ENCODE peak calls at places on chromosomes 16 and 17, in four cellular contexts. H is HCT116, Z is mesendoderm, V is mesenchymal stem cell. P is an unnamed sample.

GRCh38 chr17:2595736-2596135 is 2.3 kb downstream of the PAFAH1B1 start:
- DNase-seq in V (no peak), H (no peak), Z (no peak), P (no peak)

GRCh38 chr17:63601439-63602371 is 1.0 kb downstream of the TACO1 start:
- DNase-seq in Z (peak), V (peak), H (no peak), P (peak)

GRCh38 chr16:68800257-68800875 is 43.0 kb upstream of the TANGO6 start:
- DNase-seq in Z (peak), V (peak), H (peak), P (peak)

GRCh38 chr16:56669005-56669839 is at the start of gene MT1H:
- DNase-seq in H (no peak), Z (no peak), V (no peak), P (no peak)

GRCh38 chr16:81610144-81610842 is 165.7 kb downstream of the CMIP start:
- DNase-seq in Z (no peak), V (peak), H (no peak), P (no peak)

GRCh38 chr16:1674751-1675664 is 3.1 kb upstream of the JPT2 start:
- DNase-seq in H (no peak), Z (peak), V (peak), P (no peak)

GRCh38 chr16:51327001-51327400 is 175.9 kb upstream of the SALL1 start:
- DNase-seq in V (peak), H (no peak), Z (no peak), P (no peak)

GRCh38 chr16:56317998-56318912 is 107.1 kb downstream of the AMFR start:
- DNase-seq in V (peak), Z (peak), H (peak), P (peak)

GRCh38 chr17:38428643-38429371 is 543 bp downstream of the ARHGAP23 start:
- DNase-seq in Z (no peak), V (peak), H (no peak), P (peak)

GRCh38 chr16:84378099-84378498 is 9.8 kb downstream of the ATP2C2 start:
- DNase-seq in H (no peak), V (no peak), Z (no peak), P (no peak)

GRCh38 chr17:18946536-18946935 is 5.4 kb upstream of the SLC5A10 start:
- DNase-seq in Z (peak), V (no peak), H (no peak), P (no peak)

GRCh38 chr17:63764701-63765100 is 8.7 kb downstream of the CCDC47 start:
- DNase-seq in H (no peak), V (no peak), Z (no peak), P (no peak)

GRCh38 chr17:32746698-32747097 is 130.2 kb downstream of the MYO1D start:
- DNase-seq in H (no peak), Z (no peak), V (peak), P (no peak)

GRCh38 chr16:73040136-73040535 is 7.8 kb downstream of the ZFHX3 start:
- DNase-seq in Z (peak), V (no peak), H (no peak), P (peak)

GRCh38 chr16:73040735-73041402 is 7.1 kb downstream of the ZFHX3 start:
- DNase-seq in Z (no peak), V (no peak), H (no peak), P (no peak)

GRCh38 chr16:73043828-73044493 is 4.0 kb downstream of the ZFHX3 start:
- DNase-seq in Z (no peak), V (no peak), H (no peak), P (no peak)

GRCh38 chr16:73041644-73042043 is 6.3 kb downstream of the ZFHX3 start:
- DNase-seq in H (no peak), V (no peak), Z (no peak), P (no peak)

DNA sequence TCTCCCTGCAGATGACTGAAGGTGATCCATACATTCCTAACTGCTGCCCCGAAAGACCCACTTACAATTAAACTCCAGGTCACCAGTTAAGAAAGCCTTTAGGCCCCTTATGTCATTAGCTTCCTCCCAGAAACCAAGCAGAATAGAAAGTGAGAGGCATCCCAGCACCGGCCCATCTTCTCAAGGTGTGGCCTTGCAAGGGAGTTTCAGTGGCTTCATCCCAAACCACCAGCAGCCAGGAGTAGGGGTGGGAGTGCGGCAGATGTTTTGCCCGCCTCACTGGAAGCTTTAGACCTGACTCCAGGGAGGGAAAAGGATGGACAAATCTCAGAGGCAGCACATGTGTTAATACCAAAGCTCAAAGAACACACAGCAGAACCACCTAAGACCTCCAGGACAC is 5.1 kb downstream of the ZFHX3 start:
- DNase-seq in Z (no peak), V (no peak), H (no peak), P (no peak)
- H3K4me2 ChIP-seq in Z (no peak), V (no peak), H (no peak), P (no peak)

DNA sequence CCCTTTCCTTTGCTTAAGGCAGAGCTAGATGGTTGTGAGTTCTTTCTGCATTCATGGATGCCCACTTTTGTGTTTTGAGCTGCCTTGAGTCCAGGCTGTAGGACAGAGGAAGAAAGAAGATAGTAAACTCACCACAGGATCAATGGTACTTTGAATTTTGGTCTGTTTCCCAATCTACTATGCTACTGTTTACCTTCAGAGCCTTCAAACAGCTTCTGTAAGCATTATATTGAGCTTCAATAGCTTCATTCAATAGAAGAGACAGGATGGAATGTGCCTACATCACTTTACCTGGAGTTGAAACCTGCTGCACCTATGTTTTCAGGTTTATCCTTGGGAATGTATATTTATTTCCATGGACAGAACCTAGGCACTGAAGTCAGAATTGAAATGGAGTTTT is 397.9 kb upstream of the DYNLRB2 start:
- DNase-seq in Z (no peak), V (no peak), H (no peak), P (no peak)
- H3K4me2 ChIP-seq in Z (no peak), V (no peak), H (no peak), P (no peak)

GRCh38 chr17:54839022-54839806 is 61.4 kb upstream of the TOM1L1 start:
- DNase-seq in H (no peak), Z (no peak), V (no peak), P (no peak)
- H3K4me2 ChIP-seq in H (no peak), Z (no peak), V (no peak), P (no peak)

GRCh38 chr17:9647014-9647413 is 1.7 kb downstream of the USP43 start:
- DNase-seq in V (peak), H (no peak), Z (peak), P (peak)

GRCh38 chr17:9644910-9645751 is at the start of gene USP43:
- DNase-seq in V (peak), Z (peak), H (peak), P (peak)

GRCh38 chr17:9645858-9646555 is 690 bp downstream of the USP43 start:
- DNase-seq in V (peak), H (peak), Z (peak), P (peak)

GRCh38 chr17:9646556-9646905 is 1.2 kb downstream of the USP43 start:
- DNase-seq in H (no peak), V (no peak), Z (peak), P (peak)

DNA sequence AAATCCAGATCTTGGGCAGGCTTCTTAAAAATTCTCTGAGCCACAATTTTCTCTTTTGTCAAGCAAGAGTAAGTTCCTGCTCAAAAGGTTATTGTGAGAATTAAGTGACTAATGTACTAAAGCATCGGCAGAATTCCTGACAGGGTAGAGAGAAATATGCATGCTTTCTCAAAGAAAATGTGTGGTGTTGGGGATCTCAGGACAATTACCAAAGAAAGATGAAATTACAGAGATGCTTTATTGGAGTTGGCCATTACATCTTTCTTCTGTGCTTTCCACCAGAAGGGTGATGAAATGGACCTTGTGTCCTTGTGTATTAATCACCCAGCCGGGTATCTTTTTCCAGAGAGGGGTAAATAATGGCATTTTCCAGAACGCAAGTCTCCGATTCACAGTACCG is 1.7 kb upstream of the USP43 start:
- DNase-seq in Z (no peak), H (no peak), V (no peak), P (no peak)
- H3K4me2 ChIP-seq in Z (no peak), H (peak), V (peak), P (no peak)

GRCh38 chr17:81644496-81644895 is 7.5 kb downstream of the TSPAN10 start:
- DNase-seq in V (no peak), H (no peak), Z (no peak), P (no peak)
- H3K4me2 ChIP-seq in V (no peak), H (no peak), Z (no peak), P (no peak)

DNA sequence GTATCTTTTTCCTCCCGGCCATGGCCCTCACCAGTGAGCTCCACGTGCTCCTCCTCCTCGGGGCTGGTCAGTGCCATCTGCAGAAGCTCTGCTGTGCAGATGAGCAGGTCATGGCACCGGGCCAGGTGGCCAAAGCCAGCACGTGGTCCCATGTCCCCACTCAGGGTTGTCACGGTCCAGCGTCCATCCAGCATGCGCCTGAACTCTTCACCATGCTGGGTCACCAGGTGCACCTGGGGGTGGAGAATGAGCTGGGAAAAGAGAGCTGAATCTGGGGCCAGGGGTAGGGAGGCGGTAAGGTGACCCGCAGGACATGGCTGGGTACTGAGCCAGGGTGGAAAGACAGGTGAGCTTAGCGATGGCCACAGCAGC is 1.3 kb downstream of the DHX58 start:
- DNase-seq in H (no peak), Z (no peak), V (no peak), P (no peak)
- H3K4me2 ChIP-seq in H (no peak), Z (no peak), V (no peak), P (no peak)